ENCODE peak calls at places on chromosomes 6 and 20, in seven cellular contexts. I, V, F, L, J, H and N are unnamed samples.

GRCh38 chr20:24376523-24377085 is 92.8 kb upstream of the SYNDIG1 start:
- DNase-seq in J (no peak), I (no peak), V (no peak), L (no peak), F (no peak), H (no peak), N (no peak)

GRCh38 chr20:48839518-48839917 is 11.7 kb upstream of the PREX1 start:
- DNase-seq in I (no peak), F (no peak), L (no peak), H (no peak), J (no peak), V (no peak), N (no peak)

GRCh38 chr6:8608737-8609136 is 173.4 kb upstream of the SLC35B3 start:
- DNase-seq in F (no peak), H (no peak), J (no peak), I (no peak), V (no peak), L (no peak), N (no peak)

GRCh38 chr6:157637941-157638340 is 185.1 kb upstream of the SNX9 start:
- DNase-seq in F (no peak), I (no peak), L (no peak), J (no peak), H (no peak), V (no peak), N (no peak)

GRCh38 chr20:38151455-38151854 is 13.6 kb downstream of the TGM2 start:
- DNase-seq in J (no peak), I (no peak), V (no peak), L (no peak), F (no peak), H (no peak), N (no peak)

GRCh38 chr6:9834233-9834632 is 580.6 kb downstream of the TFAP2A start:
- DNase-seq in V (no peak), F (no peak), I (no peak), L (no peak), H (no peak), J (no peak), N (no peak)

GRCh38 chr6:116327803-116328527 is 42.8 kb upstream of the DSE start:
- DNase-seq in L (no peak), H (no peak), F (no peak), I (no peak), J (no peak), V (no peak), N (no peak)

GRCh38 chr6:87701676-87702588 is at the start of gene AKIRIN2:
- DNase-seq in J (peak; percentile 99), L (peak; percentile 97), H (peak; percentile 92), F (peak; percentile 91), V (peak; percentile 99), I (peak; percentile 99), N (peak; percentile 98)

GRCh38 chr6:37051138-37052026 is 45.9 kb downstream of the FGD2 start:
- DNase-seq in I (peak; percentile 47), F (peak; percentile 94), J (peak; percentile 75), V (peak; percentile 85), L (peak; percentile 79), H (peak; percentile 80), N (peak; percentile 93)

GRCh38 chr20:4038047-4038459 is 22.7 kb upstream of the RNF24 start:
- DNase-seq in J (peak; percentile 73), V (peak; percentile 47), I (peak; percentile 57), H (peak; percentile 84), F (no peak), L (no peak), N (peak; percentile 62)

GRCh38 chr6:109396319-109396718 is 14.1 kb upstream of the CD164 start:
- DNase-seq in L (no peak), H (no peak), J (no peak), F (no peak), V (no peak), I (no peak), N (no peak)

GRCh38 chr6:128368213-128369000 is 152.0 kb downstream of the PTPRK start:
- DNase-seq in I (peak; percentile 12), V (no peak), L (no peak), F (no peak), H (no peak), J (no peak), N (no peak)

GRCh38 chr6:143634486-143634885 is 43.3 kb upstream of the PHACTR2 start:
- DNase-seq in L (no peak), F (no peak), I (peak; percentile 12), H (peak; percentile 13), J (peak; percentile 28), V (no peak), N (no peak)

GRCh38 chr20:46767127-46767761 is 57.8 kb downstream of the SLC2A10 start:
- DNase-seq in J (peak; percentile 54), H (peak; percentile 43), L (peak; percentile 59), I (peak; percentile 20), V (no peak), F (peak; percentile 16), N (no peak)

GRCh38 chr6:32847004-32847403 is 3.2 kb upstream of the PSMB8 start:
- DNase-seq in F (no peak), I (no peak), H (no peak), J (no peak), L (no peak), V (no peak), N (no peak)

GRCh38 chr20:21509597-21510331 is 4.1 kb downstream of the NKX2-2 start:
- DNase-seq in J (peak; percentile 32), H (peak; percentile 68), L (no peak), V (peak; percentile 57), F (no peak), I (peak; percentile 41), N (peak; percentile 61)

GRCh38 chr6:158039571-158040050 is 57.9 kb downstream of the SYNJ2 start:
- DNase-seq in H (peak; percentile 42), L (no peak), V (no peak), F (no peak), J (no peak), I (no peak), N (no peak)

GRCh38 chr6:82370788-82371187 is 7.2 kb downstream of the TPBG start:
- DNase-seq in L (no peak), H (no peak), F (no peak), V (no peak), J (no peak), I (no peak), N (no peak)

GRCh38 chr6:7367408-7367807 is 22.1 kb downstream of the CAGE1 start:
- DNase-seq in H (no peak), I (no peak), F (no peak), L (no peak), V (no peak), J (no peak), N (no peak)

GRCh38 chr20:33233129-33233774 is 2.5 kb upstream of the BPIFA1 start:
- DNase-seq in F (no peak), L (peak; percentile 0), H (no peak), V (no peak), I (no peak), J (no peak), N (peak; percentile 56)

GRCh38 chr6:169233181-169233580 is 20.5 kb downstream of the THBS2 start:
- DNase-seq in H (no peak), L (no peak), F (no peak), J (no peak), I (no peak), V (no peak), N (no peak)

GRCh38 chr6:6803180-6803978 is 214.9 kb downstream of the LY86 start:
- DNase-seq in I (no peak), F (no peak), L (no peak), J (peak; percentile 97), V (no peak), H (no peak), N (no peak)

GRCh38 chr6:120056085-120056484 is 706.5 kb upstream of the MAN1A1 start:
- DNase-seq in F (no peak), J (no peak), V (no peak), H (no peak), L (no peak), I (no peak), N (peak; percentile 35)

GRCh38 chr6:116246089-116246488 is 7.8 kb downstream of the TSPYL4 start:
- DNase-seq in F (no peak), L (no peak), V (no peak), H (peak; percentile 53), I (peak; percentile 79), J (no peak), N (no peak)

GRCh38 chr6:29845405-29846006 is 17.9 kb downstream of the HLA-G start:
- DNase-seq in H (no peak), J (peak; percentile 94), I (no peak), F (no peak), L (no peak), V (no peak), N (no peak)

GRCh38 chr20:64154590-64155257 is 9.5 kb upstream of the MYT1 start:
- DNase-seq in V (no peak), J (no peak), I (no peak), L (no peak), H (no peak), F (no peak), N (no peak)

GRCh38 chr6:958531-958930 is 265.6 kb upstream of the EXOC2 start:
- DNase-seq in F (no peak), J (peak; percentile 38), H (peak; percentile 72), L (no peak), V (no peak), I (peak; percentile 80), N (no peak)

GRCh38 chr6:63882208-63882607 is 246.6 kb downstream of the PHF3 start:
- DNase-seq in H (no peak), F (no peak), V (no peak), L (no peak), J (no peak), I (no peak), N (no peak)

GRCh38 chr20:25078662-25079061 is 3.3 kb downstream of the VSX1 start:
- DNase-seq in I (no peak), F (no peak), J (no peak), H (peak; percentile 3), L (no peak), V (no peak), N (peak; percentile 26)

GRCh38 chr6:166499350-166500163 is 86.9 kb downstream of the RAMACL start:
- DNase-seq in V (no peak), L (no peak), H (no peak), J (no peak), I (no peak), F (no peak), N (no peak)

GRCh38 chr6:105179244-105180065 is at the start of gene POPDC3:
- DNase-seq in H (peak; percentile 57), L (no peak), I (peak; percentile 48), F (peak; percentile 28), J (peak; percentile 23), V (peak; percentile 34), N (peak; percentile 76)

GRCh38 chr6:170211404-170212025 is 79.4 kb downstream of the DLL1 start:
- DNase-seq in J (no peak), V (no peak), F (no peak), L (no peak), I (no peak), H (no peak), N (peak; percentile 37)

GRCh38 chr20:19859444-19859843 is 101.4 kb downstream of the RIN2 start:
- DNase-seq in F (no peak), L (no peak), J (no peak), H (no peak), I (no peak), V (no peak), N (no peak)

GRCh38 chr6:13098808-13099570 is 229.3 kb downstream of the TBC1D7 start:
- DNase-seq in I (no peak), J (peak; percentile 45), H (no peak), V (no peak), F (no peak), L (no peak), N (no peak)